ENCODE peak calls at places on chromosomes 16 and 17, in five cellular contexts. K is endodermal cell, B is esophagus muscularis mucosa, D is cardiac muscle cell, I is breast epithelium. U is an unnamed sample.
A peak's percentile ranks its signal among the peaks of the same experiment; 100 is the strongest.

GRCh38 chr16:31084584-31085298 is 4.0 kb downstream of the PRSS53 start:
- DNase-seq in D (no peak), K (no peak), B (no peak), I (no peak), U (no peak)

GRCh38 chr16:86565181-86565631 is 1.4 kb upstream of the FOXC2 start:
- DNase-seq in D (no peak), K (no peak), B (no peak), I (no peak), U (no peak)

GRCh38 chr17:45747907-45748306 is 36.2 kb upstream of the CRHR1 start:
- DNase-seq in B (no peak), K (no peak), D (no peak), I (no peak), U (no peak)

GRCh38 chr17:65664296-65664695 is 102.8 kb upstream of the AXIN2 start:
- DNase-seq in I (no peak), K (no peak), B (no peak), D (no peak), U (no peak)

GRCh38 chr16:52004343-52004742 is 542.6 kb downstream of the TOX3 start:
- DNase-seq in B (no peak), K (no peak), I (no peak), D (no peak), U (no peak)

GRCh38 chr17:49820773-49821172 is 27.1 kb downstream of the TAC4 start:
- DNase-seq in B (no peak), I (no peak), K (no peak), D (no peak), U (no peak)

GRCh38 chr16:81798311-81799137 is 19.4 kb downstream of the PLCG2 start:
- DNase-seq in I (no peak), K (no peak), D (peak; percentile 68), B (no peak), U (no peak)

GRCh38 chr16:89805136-89805905 is 11.1 kb downstream of the FANCA start:
- DNase-seq in D (no peak), K (no peak), I (no peak), B (no peak), U (no peak)

GRCh38 chr17:74738051-74738996 is 1.3 kb downstream of the RAB37 start:
- DNase-seq in D (no peak), B (no peak), I (no peak), K (no peak), U (no peak)

GRCh38 chr17:17741346-17742023 is 60.2 kb downstream of the RAI1 start:
- DNase-seq in I (no peak), D (no peak), K (peak; percentile 91), B (no peak), U (no peak)

GRCh38 chr17:16313159-16314090 is 39.8 kb downstream of the CENPV start:
- DNase-seq in I (no peak), K (no peak), D (no peak), B (no peak), U (no peak)

GRCh38 chr16:3842994-3843393 is 37.5 kb downstream of the CREBBP start:
- DNase-seq in D (no peak), I (no peak), K (no peak), B (no peak), U (no peak)

GRCh38 chr17:63786961-63787711 is 13.2 kb downstream of the DDX42 start:
- DNase-seq in I (no peak), B (no peak), D (no peak), K (peak; percentile 81), U (no peak)

GRCh38 chr16:86833136-86833535 is 254.8 kb downstream of the FOXL1 start:
- DNase-seq in K (no peak), I (no peak), D (no peak), B (no peak), U (no peak)

GRCh38 chr17:2263183-2263954 is 40.2 kb downstream of the SMG6 start:
- DNase-seq in K (no peak), B (no peak), I (no peak), D (no peak), U (no peak)

GRCh38 chr17:12415031-12415430 is 250.7 kb upstream of the MYOCD start:
- DNase-seq in I (no peak), B (no peak), K (peak; percentile 69), D (no peak), U (no peak)

GRCh38 chr17:12024332-12024731 is 3.7 kb downstream of the MAP2K4 start:
- DNase-seq in K (no peak), D (no peak), B (no peak), I (no peak), U (no peak)

GRCh38 chr17:45753645-45754225 is 30.4 kb upstream of the CRHR1 start:
- DNase-seq in B (no peak), I (no peak), K (no peak), D (no peak), U (no peak)

GRCh38 chr17:81164464-81165245 is 652 bp upstream of the PVALEF start:
- DNase-seq in K (peak; percentile 68), B (no peak), I (no peak), D (no peak), U (no peak)

GRCh38 chr16:81445143-81445922 is 725 bp downstream of the CMIP start:
- DNase-seq in D (peak; percentile 63), K (peak; percentile 77), B (no peak), I (peak; percentile 64), U (no peak)

GRCh38 chr16:71895679-71896385 is 501 bp downstream of the IST1 start:
- DNase-seq in K (no peak), D (peak; percentile 39), I (peak; percentile 56), B (no peak), U (no peak)

GRCh38 chr16:4393243-4393606 is 21.6 kb downstream of the VASN start:
- DNase-seq in K (no peak), B (no peak), D (no peak), I (no peak), U (no peak)

GRCh38 chr17:27466748-27467375 is 10.6 kb downstream of the KSR1 start:
- DNase-seq in K (no peak), D (no peak), B (no peak), I (no peak), U (no peak)

GRCh38 chr17:72422505-72423285 is 301.9 kb downstream of the SOX9 start:
- DNase-seq in D (peak; percentile 21), K (peak; percentile 70), I (peak; percentile 65), B (no peak), U (no peak)

GRCh38 chr17:6544011-6544370 is 12.4 kb downstream of the PITPNM3 start:
- DNase-seq in K (no peak), I (no peak), B (no peak), D (no peak), U (no peak)

GRCh38 chr17:1107777-1108559 is 71.8 kb downstream of the ABR start:
- DNase-seq in D (no peak), K (peak; percentile 83), I (no peak), B (no peak), U (no peak)

GRCh38 chr17:50863221-50863843 is 2.8 kb downstream of the TOB1 start:
- DNase-seq in K (peak; percentile 91), D (peak; percentile 59), B (peak; percentile 90), I (no peak), U (no peak)

GRCh38 chr16:68374961-68375660 is 64.3 kb downstream of the PRMT7 start:
- DNase-seq in B (no peak), D (no peak), K (peak; percentile 72), I (no peak), U (no peak)

DNA sequence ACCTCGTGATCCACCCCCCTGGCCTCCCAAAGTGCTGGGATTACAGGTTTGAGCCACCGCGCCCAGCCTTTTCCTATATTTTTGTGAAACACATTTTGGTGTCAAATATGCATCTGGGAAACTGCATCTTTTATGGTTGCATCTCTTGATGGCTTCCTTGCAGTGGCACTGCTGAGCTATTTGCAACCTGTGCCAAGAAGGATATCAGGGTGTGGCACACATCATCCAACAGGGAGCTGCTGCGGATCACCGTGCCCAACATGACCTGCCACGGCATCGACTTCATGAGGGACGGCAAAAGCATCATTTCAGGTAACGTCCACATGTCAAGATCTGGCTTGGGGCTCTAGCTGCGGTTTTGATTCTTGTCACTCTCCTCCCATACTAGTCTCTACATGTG is 16.8 kb upstream of the USP43 start:
- DNase-seq in D (no peak), K (no peak), B (no peak), I (no peak), U (no peak)
- TF ChIP-seq CTCF in D (no peak), K (no peak), B (no peak), I (no peak), U (no peak)

DNA sequence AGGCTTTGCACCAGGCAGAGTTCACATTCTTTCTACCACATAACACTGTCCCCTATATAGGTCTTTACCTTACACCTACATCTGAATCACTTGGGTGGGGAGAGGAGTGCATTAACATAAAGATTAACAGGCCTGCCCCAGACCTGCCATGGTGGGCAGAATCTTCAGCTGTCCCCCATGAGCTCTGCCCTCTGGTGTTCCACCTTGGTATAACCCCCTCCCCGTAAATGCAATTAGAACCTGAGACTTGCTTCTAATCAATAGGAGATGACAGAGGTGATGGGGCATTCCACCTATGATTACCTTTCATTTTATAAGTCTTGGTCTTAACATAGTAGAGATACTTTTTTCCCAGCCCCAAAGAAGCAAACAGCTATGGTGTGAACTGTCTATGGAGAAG is 20.4 kb upstream of the GRIN2A start:
- DNase-seq in K (peak; percentile 59), I (no peak), D (no peak), B (no peak), U (no peak)
- TF ChIP-seq CTCF in K (peak; percentile 65), I (no peak), D (no peak), B (no peak), U (no peak)

GRCh38 chr17:55549140-55549539 is 37.9 kb upstream of the SMIM36 start:
- DNase-seq in K (peak; percentile 77), I (no peak), D (peak; percentile 53), B (no peak), U (no peak)
- TF ChIP-seq CTCF in K (peak; percentile 77), I (no peak), D (peak; percentile 42), B (peak; percentile 7), U (no peak)

GRCh38 chr16:648071-648785 is 937 bp upstream of the WDR90 start:
- DNase-seq in I (no peak), D (peak; percentile 37), K (peak; percentile 83), B (no peak), U (no peak)
- TF ChIP-seq CTCF in I (peak; percentile 17), D (peak; percentile 42), K (peak; percentile 79), B (peak; percentile 28), U (no peak)

DNA sequence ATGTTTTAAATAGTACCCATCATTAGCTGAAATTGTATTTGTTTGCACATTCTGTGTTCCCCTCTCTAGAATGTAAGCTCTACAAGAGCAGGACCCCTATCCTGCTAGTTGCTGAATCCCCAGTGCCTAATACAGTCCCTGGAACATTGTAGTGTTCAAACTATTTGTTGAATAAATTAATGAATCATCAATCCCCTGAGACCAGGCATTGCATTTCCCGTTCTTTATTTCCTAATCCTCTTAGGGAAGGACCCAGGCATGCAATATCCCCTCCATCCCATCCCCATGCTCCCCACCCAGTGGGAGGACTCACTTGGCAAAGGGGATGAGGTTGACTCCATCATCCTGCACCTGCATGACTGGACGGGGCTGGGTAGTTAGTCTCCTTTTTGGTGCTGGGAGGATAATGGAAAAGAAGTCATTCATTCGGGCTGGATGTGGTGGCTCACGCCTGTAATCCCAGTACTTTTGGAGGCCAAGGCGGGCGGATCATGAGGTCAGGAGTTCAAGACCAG is 3.2 kb downstream of the INCA1 start:
- DNase-seq in B (no peak), K (no peak), I (no peak), D (no peak), U (no peak)
- TF ChIP-seq CTCF in B (no peak), K (no peak), I (no peak), D (no peak), U (no peak)